ENCODE peak calls at places on chromosome 15, in seven cellular contexts. I is NT2/D1, U is spleen, F is mucosa of descending colon, H is GM23248, N is HCT116, K is iPS DF 6.9. J is an unnamed sample.
A peak's percentile ranks its signal among the peaks of the same experiment; 100 is the strongest.

GRCh38 chr15:46502668-46503067 is 867.8 kb downstream of the SQOR start:
- DNase-seq in H (peak; percentile 0), F (no peak), N (no peak), U (no peak), K (no peak), I (no peak), J (no peak)

GRCh38 chr15:59492389-59493377 is 54.7 kb downstream of the FAM81A start:
- DNase-seq in F (peak; percentile 47), K (peak; percentile 39), H (peak; percentile 84), I (peak; percentile 73), N (peak; percentile 60), U (peak; percentile 76), J (peak; percentile 69)

GRCh38 chr15:25333049-25333448 is 105.8 kb downstream of the UBE3A start:
- DNase-seq in I (no peak), U (no peak), K (no peak), H (no peak), N (no peak), F (peak; percentile 24), J (no peak)

GRCh38 chr15:62901087-62901486 is 141.5 kb upstream of the TPM1 start:
- DNase-seq in K (no peak), H (no peak), I (no peak), N (no peak), F (no peak), U (no peak), J (peak; percentile 77)

GRCh38 chr15:76346666-76347506 is 10.3 kb downstream of the ISL2 start:
- DNase-seq in K (no peak), I (no peak), N (no peak), H (no peak), U (peak; percentile 76), F (peak; percentile 68), J (peak; percentile 74)

GRCh38 chr15:93929375-93930094 is 301.8 kb upstream of the MCTP2 start:
- DNase-seq in I (peak; percentile 71), U (no peak), F (no peak), K (no peak), N (no peak), H (peak; percentile 98), J (peak; percentile 89)

GRCh38 chr15:55700876-55701275 is 42.1 kb downstream of the PRTG start:
- DNase-seq in H (no peak), K (no peak), N (no peak), I (no peak), U (no peak), F (no peak), J (no peak)

GRCh38 chr15:77004189-77004588 is 9.3 kb downstream of the PSTPIP1 start:
- DNase-seq in F (peak; percentile 49), U (peak; percentile 89), H (no peak), K (no peak), N (no peak), I (no peak), J (peak; percentile 84)

GRCh38 chr15:59232476-59232875 is 25.8 kb downstream of the LDHAL6B start:
- DNase-seq in H (peak; percentile 93), I (no peak), U (no peak), K (no peak), F (no peak), N (no peak), J (no peak)

GRCh38 chr15:99764521-99764920 is 31.3 kb upstream of the LYSMD4 start:
- DNase-seq in K (no peak), F (no peak), U (no peak), H (no peak), I (no peak), N (no peak), J (no peak)

GRCh38 chr15:40787344-40787841 is 17.6 kb downstream of the C15orf62 start:
- DNase-seq in K (peak; percentile 78), H (peak; percentile 81), F (peak; percentile 76), U (no peak), N (peak; percentile 96), I (no peak), J (peak; percentile 61)

GRCh38 chr15:86316699-86317378 is 237.2 kb downstream of the AGBL1 start:
- DNase-seq in N (no peak), H (no peak), I (no peak), F (no peak), K (no peak), U (no peak), J (no peak)

GRCh38 chr15:55270301-55270700 is 19.3 kb downstream of the RAB27A start:
- DNase-seq in I (no peak), U (no peak), N (no peak), F (no peak), K (no peak), H (no peak), J (no peak)

GRCh38 chr15:88274534-88275460 is 18.3 kb upstream of the NTRK3 start:
- DNase-seq in I (peak; percentile 68), K (no peak), H (peak; percentile 67), N (peak; percentile 23), F (peak; percentile 66), U (peak; percentile 79), J (no peak)

GRCh38 chr15:101175396-101175795 is 76.5 kb downstream of the CHSY1 start:
- DNase-seq in H (no peak), F (no peak), N (no peak), I (no peak), K (no peak), U (peak; percentile 84), J (no peak)
- H3K4me1 ChIP-seq in H (peaks cover 37% of the 10 kb centered on the region), F (no peaks in the 10 kb centered on the region), N (no peaks in the 10 kb centered on the region), I (peaks cover 15% of the 10 kb centered on the region), K (no peaks in the 10 kb centered on the region), U (peaks cover 95% of the 10 kb centered on the region), J (no peaks in the 10 kb centered on the region)

GRCh38 chr15:90594297-90594696 is 64.6 kb downstream of the CRTC3 start:
- DNase-seq in N (no peak), U (peak; percentile 95), I (no peak), H (peak; percentile 51), K (no peak), F (peak; percentile 83), J (peak; percentile 89)
- H3K4me1 ChIP-seq in N (peaks cover 4% of the 10 kb centered on the region), U (peaks cover 92% of the 10 kb centered on the region), I (no peaks in the 10 kb centered on the region), H (peaks cover 31% of the 10 kb centered on the region), K (peaks cover 3% of the 10 kb centered on the region), F (peaks cover 26% of the 10 kb centered on the region), J (peaks cover 70% of the 10 kb centered on the region)

DNA sequence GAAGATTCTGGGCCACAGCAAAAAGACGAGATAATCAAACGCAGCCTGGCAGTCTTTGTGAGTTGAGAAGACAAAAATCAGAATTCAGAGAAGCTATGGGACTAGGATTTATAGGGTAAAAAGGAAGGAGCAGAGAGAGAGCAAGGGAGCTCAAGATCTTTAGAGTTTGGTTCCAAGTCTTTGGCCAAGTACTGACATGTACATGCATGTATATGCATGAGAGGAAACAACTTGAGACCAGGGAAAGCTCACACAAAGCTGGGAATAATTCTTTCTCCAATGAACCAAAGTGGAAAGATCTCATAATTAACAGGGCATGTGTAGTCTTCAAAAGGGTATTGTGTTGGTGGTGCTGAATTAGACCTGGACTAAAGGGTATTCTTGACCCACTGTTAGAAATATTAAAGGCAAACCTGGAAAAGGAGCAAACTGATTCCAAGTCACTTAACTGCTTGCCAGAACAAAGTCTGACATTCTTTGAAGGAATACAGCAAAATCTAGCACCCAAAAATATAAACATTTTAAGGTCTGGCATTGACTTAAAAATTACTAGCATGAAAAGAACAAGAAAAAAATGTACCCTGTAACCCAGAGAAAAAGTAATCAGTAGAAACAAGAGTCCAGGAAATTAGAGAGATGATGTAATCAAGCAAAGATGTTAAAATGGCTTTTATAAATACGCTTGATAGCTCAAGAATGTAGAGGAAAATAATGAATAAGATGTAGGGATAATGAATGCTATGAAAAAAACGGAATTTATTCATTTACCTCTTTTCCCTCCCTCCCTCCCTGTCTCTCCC is 226.0 kb upstream of the CGNL1 start:
- DNase-seq in K (no peak), I (no peak), F (no peak), U (no peak), N (no peak), H (no peak), J (no peak)
- H3K4me1 ChIP-seq in K (no peaks in the 10 kb centered on the region), I (no peaks in the 10 kb centered on the region), F (peaks cover 9% of the 10 kb centered on the region), U (peaks cover 64% of the 10 kb centered on the region), N (no peaks in the 10 kb centered on the region), H (peaks cover 32% of the 10 kb centered on the region), J (peaks cover 45% of the 10 kb centered on the region)

GRCh38 chr15:22257047-22257667 is 176.8 kb downstream of the OR4M2 start:
- DNase-seq in U (peak; percentile 71), I (peak; percentile 63), K (no peak), N (no peak), H (no peak), F (no peak), J (no peak)

GRCh38 chr15:22259881-22260421 is 179.6 kb downstream of the OR4M2 start:
- DNase-seq in U (no peak), K (no peak), N (no peak), H (no peak), I (no peak), F (no peak), J (no peak)

GRCh38 chr15:22257668-22258401 is 177.5 kb downstream of the OR4M2 start:
- DNase-seq in N (no peak), I (peak; percentile 15), F (no peak), K (no peak), U (peak; percentile 76), H (no peak), J (no peak)

GRCh38 chr15:22262613-22263020 is 182.3 kb downstream of the OR4M2 start:
- DNase-seq in U (peak; percentile 85), K (no peak), H (no peak), F (peak; percentile 64), N (no peak), I (no peak), J (no peak)

DNA sequence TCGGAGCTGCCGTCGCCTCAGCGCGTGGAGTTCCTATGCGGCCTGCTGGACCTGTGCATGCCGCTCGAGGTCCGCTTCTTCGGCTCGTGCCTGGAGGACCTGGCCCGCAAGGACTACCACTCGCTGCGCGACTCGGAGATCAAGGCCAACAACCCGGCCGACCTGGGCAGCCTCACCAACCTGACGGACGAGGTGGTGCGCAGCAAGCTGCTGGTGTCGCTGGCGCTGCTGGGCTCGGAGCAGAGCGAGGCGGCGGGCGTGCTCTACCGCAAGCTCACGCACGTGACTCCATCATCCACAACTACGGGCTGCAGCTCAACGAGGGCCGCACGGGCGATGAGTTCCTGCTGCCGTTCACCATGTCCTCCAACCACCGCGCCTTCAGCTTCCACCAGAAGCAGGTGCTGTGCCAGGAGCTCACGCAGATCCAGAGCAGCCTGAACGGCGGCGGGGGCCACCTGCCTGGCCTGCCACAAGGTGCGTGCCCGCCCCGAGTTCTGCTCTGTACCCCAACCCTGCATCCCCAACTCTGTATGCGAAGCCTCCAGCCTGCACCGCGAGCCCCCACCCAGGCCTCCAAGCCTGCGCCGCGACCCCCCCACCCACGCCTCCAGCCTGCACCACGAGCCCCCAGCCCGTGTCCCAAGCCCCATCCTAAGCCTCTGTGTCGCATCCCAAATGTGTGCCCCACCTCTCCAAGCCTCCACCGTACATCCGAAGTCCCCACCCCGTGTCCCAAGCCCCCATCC is 178.2 kb downstream of the OR4M2 start:
- DNase-seq in U (peak; percentile 78), K (no peak), H (no peak), F (no peak), I (no peak), N (no peak), J (no peak)
- H3K4me1 ChIP-seq in U (peaks cover 17% of the 10 kb centered on the region), K (no peaks in the 10 kb centered on the region), H (no peaks in the 10 kb centered on the region), F (no peaks in the 10 kb centered on the region), I (no peaks in the 10 kb centered on the region), N (no peaks in the 10 kb centered on the region), J (no peaks in the 10 kb centered on the region)